ENCODE peak calls at places on chromosomes 13 and 19, in ten cellular contexts. T is A172; Y is esophagus squamous epithelium; M is nephron progenitor cell; K is AG09309; X is right lobe of liver; F is pons; W is SW480; V is stimulated activated CD4-positive, alpha-beta T cell treated with anti-CD3 and anti-CD28 coated beads, Interleukin-12 subunit alpha, Interleukin-12 subunit beta, amount 100 ng/mL, for 24 hours; S is T-helper 2 cell. I is an unnamed sample.

GRCh38 chr13:104968876-104969275 is 1566.6 kb downstream of the EFNB2 start:
- DNase-seq in S (no peak), M (no peak), F (no peak), W (no peak), T (no peak), Y (no peak), V (no peak), K (no peak), X (no peak), I (no peak)

GRCh38 chr13:45206340-45206739 is 5.5 kb upstream of the KCTD4 start:
- DNase-seq in M (no peak), T (peak; percentile 91), W (peak; percentile 65), X (no peak), K (peak; percentile 77), Y (no peak), V (no peak), S (no peak), F (no peak), I (no peak)

GRCh38 chr13:111459803-111460547 is 139.5 kb downstream of the TEX29 start:
- DNase-seq in S (no peak), K (no peak), F (no peak), Y (no peak), T (no peak), M (no peak), V (no peak), X (no peak), W (no peak), I (no peak)

GRCh38 chr19:55261671-55262126 is 2.9 kb upstream of the PPP6R1 start:
- DNase-seq in V (no peak), X (no peak), F (no peak), S (no peak), W (no peak), M (no peak), Y (no peak), T (no peak), K (no peak), I (no peak)

GRCh38 chr19:7871280-7871529 is 3.0 kb downstream of the PRR36 start:
- DNase-seq in S (no peak), W (no peak), F (no peak), T (no peak), Y (no peak), V (no peak), X (no peak), K (no peak), M (no peak), I (peak; percentile 83)

GRCh38 chr13:93847162-93847561 is 620.6 kb downstream of the GPC6 start:
- DNase-seq in W (no peak), S (no peak), F (no peak), T (peak; percentile 77), X (no peak), M (no peak), V (no peak), Y (no peak), K (peak; percentile 43), I (no peak)

GRCh38 chr13:27978301-27978968 is 9.3 kb upstream of the CDX2 start:
- DNase-seq in S (no peak), K (no peak), M (peak; percentile 69), F (no peak), T (no peak), V (no peak), W (peak; percentile 23), X (no peak), Y (no peak), I (no peak)

GRCh38 chr19:13784731-13785452 is 10.4 kb upstream of the ZSWIM4 start:
- DNase-seq in M (peak; percentile 64), K (no peak), X (peak; percentile 75), Y (no peak), S (peak; percentile 62), T (peak; percentile 69), V (peak; percentile 35), W (no peak), F (peak; percentile 42), I (peak; percentile 79)

GRCh38 chr19:41225238-41226052 is 6.4 kb downstream of the AXL start:
- DNase-seq in V (peak; percentile 19), Y (no peak), W (peak; percentile 100), S (no peak), T (peak; percentile 99), F (no peak), X (no peak), K (peak; percentile 99), M (no peak), I (no peak)

GRCh38 chr19:35349614-35350521 is 2.2 kb downstream of the FFAR1 start:
- DNase-seq in X (peak; percentile 45), T (no peak), V (no peak), K (no peak), S (no peak), W (no peak), M (no peak), F (no peak), Y (no peak), I (no peak)

GRCh38 chr13:113598481-113598880 is 13.9 kb downstream of the TFDP1 start:
- DNase-seq in S (no peak), X (peak; percentile 47), K (no peak), V (no peak), Y (no peak), T (no peak), M (no peak), F (no peak), W (no peak), I (no peak)

GRCh38 chr19:5032101-5032967 is 63.4 kb downstream of the KDM4B start:
- DNase-seq in S (no peak), W (peak; percentile 13), F (no peak), Y (no peak), T (peak; percentile 57), K (no peak), X (peak; percentile 54), V (no peak), M (peak; percentile 34), I (no peak)

GRCh38 chr19:8601796-8602195 is 8.7 kb downstream of the ADAMTS10 start:
- DNase-seq in V (no peak), Y (no peak), S (no peak), W (no peak), X (no peak), F (no peak), M (no peak), T (no peak), K (no peak), I (no peak)

GRCh38 chr19:50688766-50689165 is 30.8 kb downstream of the SHANK1 start:
- DNase-seq in T (no peak), W (no peak), K (no peak), M (no peak), X (no peak), S (no peak), V (no peak), F (no peak), Y (no peak), I (no peak)

GRCh38 chr19:56199686-56200085 is 2.1 kb upstream of the ZSCAN5B start:
- DNase-seq in Y (no peak), F (no peak), X (no peak), S (no peak), M (no peak), V (no peak), K (no peak), T (no peak), W (no peak), I (no peak)

GRCh38 chr19:5828661-5829566 is 10.6 kb downstream of the FUT6 start:
- DNase-seq in V (no peak), T (no peak), F (no peak), X (peak; percentile 67), W (no peak), K (no peak), M (peak; percentile 92), Y (no peak), S (no peak), I (peak; percentile 51)

GRCh38 chr13:40664100-40665060 is 2.1 kb downstream of the FOXO1 start:
- DNase-seq in V (peak; percentile 62), W (peak; percentile 48), M (peak; percentile 71), S (peak; percentile 68), X (peak; percentile 93), T (no peak), F (peak; percentile 47), K (no peak), Y (no peak), I (peak; percentile 80)

GRCh38 chr13:94329754-94330551 is 149.5 kb downstream of the DCT start:
- DNase-seq in X (peak; percentile 57), V (no peak), W (no peak), T (peak; percentile 87), F (no peak), K (peak; percentile 78), M (no peak), S (no peak), Y (no peak), I (no peak)

GRCh38 chr19:13579388-13580060 is 73.2 kb upstream of the CACNA1A start:
- DNase-seq in M (no peak), T (no peak), X (no peak), V (no peak), S (no peak), K (peak; percentile 48), W (no peak), F (no peak), Y (no peak), I (no peak)

GRCh38 chr19:51550848-51551672 is 19.6 kb upstream of the SIGLEC6 start:
- DNase-seq in X (no peak), T (no peak), S (no peak), K (no peak), M (no peak), F (no peak), W (no peak), V (no peak), Y (no peak), I (peak; percentile 66)

GRCh38 chr13:30739646-30740642 is 4.6 kb downstream of the ALOX5AP start:
- DNase-seq in M (no peak), F (no peak), X (no peak), V (peak; percentile 39), S (peak; percentile 46), K (peak; percentile 38), Y (no peak), W (peak; percentile 81), T (peak; percentile 91), I (no peak)

GRCh38 chr19:4713384-4713951 is 10.2 kb downstream of the DPP9 start:
- DNase-seq in W (peak; percentile 81), F (no peak), V (no peak), S (no peak), M (no peak), T (peak; percentile 99), K (peak; percentile 94), X (peak; percentile 87), Y (no peak), I (no peak)

GRCh38 chr19:29596885-29597525 is 9.1 kb upstream of the POP4 start:
- DNase-seq in V (no peak), M (peak; percentile 51), X (no peak), W (peak; percentile 71), Y (no peak), T (peak; percentile 60), K (no peak), S (no peak), F (peak; percentile 45), I (no peak)

GRCh38 chr19:1360818-1361461 is 22.8 kb upstream of the NDUFS7 start:
- DNase-seq in S (no peak), X (no peak), F (peak; percentile 72), V (no peak), W (no peak), M (peak; percentile 67), T (peak; percentile 68), K (peak; percentile 63), Y (no peak), I (no peak)

GRCh38 chr19:10346509-10346908 is 7.1 kb upstream of the ICAM3 start:
- DNase-seq in S (no peak), W (no peak), V (no peak), K (no peak), T (no peak), Y (no peak), M (no peak), F (no peak), X (peak; percentile 78), I (no peak)

GRCh38 chr13:20960663-20961309 is 58.2 kb upstream of the XPO4 start:
- DNase-seq in K (no peak), M (no peak), T (no peak), S (no peak), Y (no peak), V (no peak), F (no peak), X (peak; percentile 62), W (peak; percentile 31), I (peak; percentile 45)

GRCh38 chr19:53908106-53908932 is 759 bp upstream of the CACNG7 start:
- DNase-seq in S (peak; percentile 11), M (peak; percentile 70), F (peak; percentile 78), V (peak; percentile 31), K (no peak), W (no peak), Y (no peak), T (no peak), X (no peak), I (peak; percentile 64)

GRCh38 chr13:77359171-77359570 is 32.3 kb upstream of the MYCBP2 start:
- DNase-seq in Y (no peak), W (no peak), F (no peak), S (no peak), X (no peak), V (no peak), M (no peak), K (no peak), T (no peak), I (no peak)